ENCODE peak calls at places on chromosomes 4 and X, in nine cellular contexts. K is A549, S is HCT116, C is HL-60, D is GM23338, Q is K562, X is GM12878, I is SK-N-SH, Y is HepG2. O is an unnamed sample.

GRCh38 chr4:147378780-147379179 is 102.1 kb upstream of the EDNRA start:
- DNase-seq in Y (no peak), C (no peak), Q (no peak), D (peak), S (peak), I (no peak), X (no peak), K (no peak), O (no peak)

GRCh38 chr4:153383131-153383530 is 38.6 kb downstream of the MND1 start:
- DNase-seq in Y (no peak), S (no peak), C (no peak), K (no peak), I (no peak), X (no peak), Q (no peak), D (no peak), O (no peak)

GRCh38 chr4:103410401-103410800 is 212.3 kb upstream of the CENPE start:
- DNase-seq in X (no peak), Y (no peak), S (no peak), K (no peak), D (no peak), I (no peak), Q (no peak), C (no peak), O (no peak)

GRCh38 chr4:48184891-48185290 is 50.8 kb upstream of the TXK start:
- DNase-seq in X (no peak), C (no peak), I (no peak), K (no peak), Q (no peak), Y (no peak), D (no peak), S (no peak), O (no peak)

GRCh38 chrX:133297284-133297683 is 79.1 kb upstream of the TFDP3 start:
- DNase-seq in D (no peak), C (no peak), S (no peak), Q (no peak), Y (no peak), I (no peak), X (no peak), K (no peak), O (no peak)

GRCh38 chr4:53185853-53186590 is 179.8 kb downstream of the SCFD2 start:
- DNase-seq in K (no peak), X (no peak), D (no peak), S (no peak), C (no peak), Y (no peak), I (no peak), Q (no peak), O (no peak)

GRCh38 chr4:97367878-97368277 is 775.4 kb downstream of the STPG2 start:
- DNase-seq in X (no peak), S (peak), Y (no peak), Q (no peak), C (no peak), K (no peak), I (no peak), D (no peak), O (no peak)

GRCh38 chr4:78480286-78480685 is 71.3 kb upstream of the ANXA3 start:
- DNase-seq in Q (no peak), X (no peak), I (no peak), S (no peak), K (no peak), D (no peak), Y (no peak), C (no peak), O (no peak)

GRCh38 chr4:103496800-103497199 is 223.0 kb downstream of the TACR3 start:
- DNase-seq in D (no peak), K (no peak), C (no peak), Y (no peak), Q (no peak), I (no peak), X (no peak), S (no peak), O (no peak)

GRCh38 chrX:134749651-134750450 is 91.6 kb upstream of the PLAC1 start:
- DNase-seq in Y (no peak), I (no peak), D (no peak), Q (no peak), X (no peak), S (no peak), K (no peak), C (no peak), O (no peak)

GRCh38 chr4:126441173-126441810 is 1126.5 kb downstream of the FAT4 start:
- DNase-seq in D (no peak), S (no peak), Y (no peak), I (no peak), X (no peak), K (no peak), C (no peak), Q (no peak), O (no peak)

GRCh38 chrX:44344194-44344593 is 722 bp upstream of the EFHC2 start:
- DNase-seq in Y (no peak), I (no peak), Q (peak), S (no peak), X (no peak), C (peak), D (peak), K (no peak), O (no peak)

GRCh38 chrX:12011075-12011474 is 127.2 kb upstream of the FRMPD4 start:
- DNase-seq in I (no peak), X (no peak), Y (no peak), S (no peak), C (no peak), D (no peak), Q (no peak), K (no peak), O (no peak)

GRCh38 chr4:92387459-92388069 is 83.8 kb downstream of the GRID2 start:
- DNase-seq in Y (peak), Q (no peak), D (peak), X (peak), I (peak), K (peak), C (peak), S (peak), O (peak)

GRCh38 chrX:113529425-113530013 is 688.9 kb upstream of the AMOT start:
- DNase-seq in K (no peak), Q (no peak), X (no peak), S (no peak), Y (no peak), I (no peak), D (no peak), C (no peak), O (no peak)

GRCh38 chrX:17519349-17519748 is 144.3 kb downstream of the NHS start:
- DNase-seq in C (no peak), S (no peak), Y (no peak), K (no peak), Q (no peak), X (no peak), I (no peak), D (no peak), O (no peak)

GRCh38 chr4:80577991-80578390 is 242.5 kb downstream of the CFAP299 start:
- DNase-seq in Q (no peak), S (no peak), K (no peak), I (no peak), X (no peak), Y (no peak), C (no peak), D (no peak), O (no peak)

GRCh38 chr4:154958621-154959358 is 177.7 kb downstream of the RBM46 start:
- DNase-seq in I (no peak), K (no peak), C (no peak), D (no peak), Q (no peak), Y (no peak), X (no peak), S (no peak), O (no peak)

GRCh38 chr4:152983774-152984411 is 47.8 kb downstream of the FHDC1 start:
- DNase-seq in Q (no peak), I (no peak), K (no peak), S (no peak), X (no peak), Y (no peak), C (no peak), D (no peak), O (no peak)

GRCh38 chr4:121726642-121727268 is 30.0 kb upstream of the ANXA5 start:
- DNase-seq in I (peak), C (peak), X (peak), Y (peak), Q (peak), D (peak), S (peak), K (peak), O (peak)

GRCh38 chrX:139203681-139204575 is 326.6 kb upstream of the F9 start:
- DNase-seq in Q (peak), D (peak), S (no peak), K (no peak), Y (no peak), I (peak), C (no peak), X (no peak), O (no peak)

GRCh38 chr4:105191621-105192210 is 45.0 kb downstream of the TET2 start:
- DNase-seq in I (no peak), Q (no peak), Y (no peak), D (peak), X (peak), K (no peak), C (no peak), S (no peak), O (no peak)
- TF ChIP-seq REST in I (no peak), Q (no peak), Y (no peak), D (no peak), X (no peak), K (no peak), C (no peak), S (no peak), O (no peak)

DNA sequence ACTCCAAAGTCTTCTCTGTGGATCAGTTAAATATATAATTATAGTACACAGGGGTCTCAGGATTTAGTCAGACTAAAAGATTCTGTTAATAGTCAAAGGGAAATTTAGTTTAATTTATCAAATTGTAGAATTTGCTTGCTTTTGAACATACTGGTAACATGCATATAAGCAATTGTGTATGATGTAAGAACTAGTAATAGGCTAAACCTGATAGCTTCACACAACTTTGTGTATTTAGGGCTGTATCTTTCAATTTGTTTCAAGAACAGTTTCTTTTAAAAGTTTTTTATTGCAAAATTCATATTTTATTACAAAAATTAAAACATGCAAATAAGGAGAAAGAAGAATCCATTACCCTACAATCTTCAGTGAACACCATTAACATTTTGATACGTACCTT is 99.5 kb downstream of the CPE start:
- DNase-seq in Q (no peak), C (no peak), I (no peak), Y (no peak), S (no peak), K (no peak), D (no peak), X (no peak), O (no peak)
- TF ChIP-seq REST in Q (no peak), C (no peak), I (no peak), Y (no peak), S (no peak), K (no peak), D (no peak), X (no peak), O (no peak)

GRCh38 chr4:69957209-69957608 is 8.3 kb downstream of the CSN2 start:
- DNase-seq in S (no peak), Y (no peak), Q (no peak), K (no peak), I (no peak), X (no peak), C (no peak), D (peak), O (no peak)

GRCh38 chr4:69951602-69952001 is 13.9 kb downstream of the CSN2 start:
- DNase-seq in C (no peak), X (no peak), Y (no peak), K (no peak), S (no peak), I (no peak), D (no peak), Q (no peak), O (no peak)
- TF ChIP-seq REST in C (no peak), X (no peak), Y (no peak), K (no peak), S (no peak), I (no peak), D (no peak), Q (no peak), O (no peak)

DNA sequence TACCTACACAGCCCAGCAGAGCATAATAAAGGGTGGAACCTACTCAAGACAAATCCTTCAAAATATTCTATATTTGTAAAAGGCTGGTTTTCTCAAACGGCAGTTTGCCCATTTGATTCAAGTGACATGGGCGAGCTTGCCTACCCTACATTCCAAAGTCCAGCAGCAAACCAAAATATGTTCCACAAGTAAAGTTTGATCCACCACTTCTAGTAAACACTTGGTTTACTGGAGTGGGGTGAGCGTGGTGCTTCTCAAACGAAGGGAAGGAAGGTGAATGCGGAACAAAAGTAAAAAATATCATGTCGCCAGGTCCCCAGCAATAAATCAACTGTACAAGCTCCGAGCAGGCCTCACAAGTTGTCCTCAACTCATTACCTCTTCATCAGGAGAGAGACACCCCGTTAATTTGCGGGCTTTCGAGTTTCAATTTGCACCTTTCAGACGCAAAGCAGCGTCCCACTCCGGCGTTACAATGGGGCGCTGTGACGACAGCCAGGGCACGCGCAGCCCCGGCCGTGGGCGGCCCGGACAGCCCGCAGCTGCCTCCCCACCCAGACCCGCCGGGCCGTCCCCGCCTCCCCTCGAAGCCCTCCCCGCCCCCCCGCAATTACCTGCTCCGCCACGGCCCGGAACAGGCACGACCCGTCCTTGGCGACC is 1.1 kb downstream of the OTUD4 start:
- DNase-seq in D (peak), S (peak), I (peak), K (peak), X (peak), C (peak), Q (peak), Y (peak), O (no peak)
- TF ChIP-seq REST in D (no peak), S (no peak), I (no peak), K (no peak), X (no peak), C (no peak), Q (no peak), Y (no peak), O (no peak)

DNA sequence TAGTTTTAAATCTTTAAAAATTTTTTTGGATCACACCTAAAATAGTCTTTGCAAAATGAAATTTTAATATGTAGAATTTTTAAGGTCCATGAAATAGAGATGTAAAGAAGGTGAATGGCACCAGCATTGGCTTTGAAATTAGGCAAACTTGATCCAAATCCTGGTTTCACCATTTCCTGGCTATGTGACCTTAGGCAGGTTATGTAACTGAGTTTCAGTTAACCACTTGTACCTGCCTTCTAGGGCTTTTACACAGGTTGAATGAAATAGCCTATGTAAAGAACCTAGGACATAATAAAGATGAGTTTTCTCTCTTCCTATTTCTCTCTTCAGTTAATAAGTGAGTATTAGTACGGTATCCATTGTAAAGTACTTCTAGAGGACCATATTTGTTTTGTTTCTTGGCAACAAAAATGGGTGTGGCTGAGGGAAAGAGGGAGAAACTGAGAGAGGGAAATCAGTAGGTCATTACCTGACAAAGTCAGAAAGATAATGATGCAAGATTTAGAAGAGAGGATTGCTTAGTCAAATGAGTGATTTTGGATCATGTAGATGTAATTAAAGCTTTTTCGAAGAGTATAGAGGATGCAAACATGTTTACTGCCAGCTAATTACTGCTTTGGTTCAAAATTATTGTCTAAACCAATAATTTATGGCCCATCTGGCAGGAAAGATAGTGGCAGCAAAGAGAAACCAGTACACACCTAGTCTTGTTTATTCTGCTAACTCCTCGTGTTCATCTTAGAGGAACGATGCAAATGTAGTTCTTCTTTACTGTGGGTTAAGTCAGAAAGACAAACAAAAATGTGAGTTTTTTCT is 81.9 kb downstream of the PDLIM5 start:
- DNase-seq in X (no peak), I (no peak), Y (no peak), D (no peak), Q (peak), K (no peak), S (no peak), C (no peak), O (no peak)
- TF ChIP-seq REST in X (no peak), I (no peak), Y (no peak), D (no peak), Q (no peak), K (no peak), S (no peak), C (no peak), O (no peak)

GRCh38 chr4:17773125-17773698 is 8.2 kb downstream of the FAM184B start:
- DNase-seq in S (no peak), D (no peak), X (no peak), C (no peak), I (no peak), Y (no peak), Q (no peak), K (no peak), O (no peak)
- TF ChIP-seq REST in S (no peak), D (no peak), X (no peak), C (no peak), I (no peak), Y (no peak), Q (no peak), K (no peak), O (no peak)

DNA sequence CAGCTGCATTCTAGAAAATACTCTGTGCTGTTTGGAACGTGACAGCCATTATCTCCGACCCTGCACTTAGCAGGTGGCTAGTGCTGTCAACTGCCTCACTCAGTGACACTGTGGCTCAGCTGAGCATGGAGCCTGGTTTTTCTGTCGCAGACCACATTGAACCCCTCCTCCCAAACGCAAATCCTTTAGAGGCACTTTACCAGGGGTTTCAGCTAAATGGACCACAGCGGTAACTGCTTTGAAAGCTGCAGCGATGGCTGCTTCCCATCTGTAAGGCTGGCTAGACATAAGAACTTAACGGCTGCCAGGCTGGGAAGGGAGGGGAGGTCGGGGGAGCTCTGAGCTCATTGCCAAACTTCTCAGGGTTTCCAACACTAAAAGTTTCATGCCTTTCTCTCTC is 8.1 kb downstream of the SLC34A2 start:
- DNase-seq in K (no peak), D (no peak), I (no peak), Q (no peak), X (no peak), C (no peak), S (no peak), Y (no peak), O (no peak)
- TF ChIP-seq REST in K (no peak), D (no peak), I (no peak), Q (no peak), X (no peak), C (no peak), S (no peak), Y (no peak), O (no peak)

GRCh38 chrX:136588060-136588459 is 56.0 kb downstream of the VGLL1 start:
- DNase-seq in K (no peak), D (no peak), X (peak), I (no peak), S (no peak), C (no peak), Y (no peak), Q (no peak), O (no peak)
- TF ChIP-seq REST in K (no peak), D (no peak), X (no peak), I (no peak), S (no peak), C (no peak), Y (no peak), Q (no peak), O (no peak)